ENCODE peak calls at places on chromosomes 4 and X, in eight cellular contexts. Y is Peyer's patch, X is PC-9, O is spleen, U is IMR-90, M is ascending aorta, Q is sigmoid colon, E is heart right ventricle. Z is an unnamed sample.

GRCh38 chr4:176448761-176449160 is 129.0 kb downstream of the SPCS3 start:
- DNase-seq in Y (no peak), X (no peak), O (no peak), U (no peak), M (no peak), Q (no peak), E (no peak), Z (no peak)

GRCh38 chr4:105895324-105895608 is at the start of gene NPNT:
- DNase-seq in Y (peak; percentile 52), X (no peak), O (peak; percentile 70), U (no peak), M (no peak), Q (no peak), E (no peak), Z (no peak)

GRCh38 chr4:15025693-15026092 is 23.4 kb downstream of the CPEB2 start:
- DNase-seq in Y (no peak), X (no peak), O (no peak), U (no peak), M (no peak), Q (no peak), E (no peak), Z (no peak)

GRCh38 chr4:147362868-147363440 is 117.9 kb upstream of the EDNRA start:
- DNase-seq in Y (peak; percentile 66), X (no peak), O (no peak), U (peak; percentile 77), M (no peak), Q (peak; percentile 75), E (peak; percentile 84), Z (no peak)

GRCh38 chrX:17375631-17376380 is 806 bp downstream of the NHS start:
- DNase-seq in Y (no peak), X (no peak), O (peak; percentile 71), U (peak; percentile 22), M (no peak), Q (peak; percentile 67), E (no peak), Z (peak; percentile 64)

GRCh38 chrX:72554448-72555140 is 18.0 kb downstream of the HDAC8 start:
- DNase-seq in Y (no peak), X (peak; percentile 81), O (no peak), U (no peak), M (no peak), Q (no peak), E (no peak), Z (no peak)

GRCh38 chrX:134236690-134237362 is at the start of gene CCDC160:
- DNase-seq in Y (peak; percentile 49), X (peak; percentile 52), O (peak; percentile 81), U (no peak), M (no peak), Q (peak; percentile 64), E (peak; percentile 28), Z (peak; percentile 73)

GRCh38 chr4:8195841-8196460 is 3.1 kb upstream of the SH3TC1 start:
- DNase-seq in Y (no peak), X (peak; percentile 63), O (no peak), U (no peak), M (no peak), Q (no peak), E (no peak), Z (no peak)

GRCh38 chr4:7223566-7223965 is 31.2 kb downstream of the SORCS2 start:
- DNase-seq in Y (no peak), X (peak; percentile 69), O (no peak), U (no peak), M (no peak), Q (no peak), E (no peak), Z (no peak)

GRCh38 chr4:3406021-3406420 is 35.7 kb upstream of the HGFAC start:
- DNase-seq in Y (peak; percentile 2), X (no peak), O (peak; percentile 73), U (no peak), M (no peak), Q (peak; percentile 29), E (no peak), Z (peak; percentile 48)

GRCh38 chr4:63937961-63938360 is 471.3 kb downstream of the TECRL start:
- DNase-seq in Y (no peak), X (no peak), O (no peak), U (no peak), M (no peak), Q (peak; percentile 37), E (no peak), Z (no peak)

GRCh38 chr4:33831667-33832066 is 2412.6 kb downstream of the ARAP2 start:
- DNase-seq in Y (no peak), X (no peak), O (no peak), U (peak; percentile 21), M (no peak), Q (no peak), E (no peak), Z (no peak)

GRCh38 chr4:46016306-46016705 is 107.5 kb downstream of the GABRG1 start:
- DNase-seq in Y (no peak), X (no peak), O (no peak), U (no peak), M (no peak), Q (no peak), E (no peak), Z (no peak)

GRCh38 chr4:143514432-143514831 is 930 bp downstream of the SMARCA5 start:
- DNase-seq in Y (peak; percentile 62), X (no peak), O (peak; percentile 86), U (peak; percentile 48), M (no peak), Q (peak; percentile 81), E (peak; percentile 57), Z (peak; percentile 68)

GRCh38 chr4:3365871-3366842 is 73.3 kb downstream of the RGS12 start:
- DNase-seq in Y (no peak), X (no peak), O (peak; percentile 71), U (no peak), M (no peak), Q (peak; percentile 57), E (no peak), Z (peak; percentile 54)

GRCh38 chr4:182730791-182731190 is 186.4 kb downstream of the DCTD start:
- DNase-seq in Y (no peak), X (no peak), O (no peak), U (no peak), M (no peak), Q (no peak), E (no peak), Z (no peak)

GRCh38 chr4:68891679-68892078 is 59.9 kb downstream of the UGT2A3 start:
- DNase-seq in Y (no peak), X (no peak), O (no peak), U (no peak), M (no peak), Q (no peak), E (no peak), Z (no peak)

GRCh38 chr4:56907489-56908205 is at the start of gene REST:
- DNase-seq in Y (peak; percentile 90), X (no peak), O (peak; percentile 96), U (peak; percentile 52), M (no peak), Q (peak; percentile 87), E (peak; percentile 73), Z (peak; percentile 89)

GRCh38 chrX:32995427-32995826 is 215.9 kb downstream of the DMD start:
- DNase-seq in Y (no peak), X (no peak), O (no peak), U (no peak), M (no peak), Q (no peak), E (no peak), Z (no peak)

GRCh38 chrX:46262299-46262698 is 282.9 kb downstream of the ZNF674 start:
- DNase-seq in Y (no peak), X (peak; percentile 52), O (no peak), U (no peak), M (no peak), Q (no peak), E (no peak), Z (no peak)

GRCh38 chr4:41318839-41319530 is 62.3 kb downstream of the UCHL1 start:
- DNase-seq in Y (no peak), X (peak; percentile 98), O (no peak), U (no peak), M (no peak), Q (no peak), E (peak; percentile 43), Z (no peak)

GRCh38 chr4:33111106-33111505 is 2390.9 kb downstream of the PCDH7 start:
- DNase-seq in Y (no peak), X (no peak), O (no peak), U (no peak), M (no peak), Q (no peak), E (no peak), Z (no peak)

GRCh38 chr4:69066945-69067344 is 29.3 kb upstream of the UGT2B7 start:
- DNase-seq in Y (no peak), X (no peak), O (no peak), U (peak; percentile 37), M (no peak), Q (no peak), E (no peak), Z (no peak)

GRCh38 chr4:54400802-54401201 is 171.7 kb downstream of the PDGFRA start:
- DNase-seq in Y (no peak), X (no peak), O (no peak), U (peak; percentile 80), M (no peak), Q (no peak), E (peak; percentile 16), Z (no peak)

GRCh38 chrX:30798810-30799209 is 90.2 kb downstream of the TAB3 start:
- DNase-seq in Y (no peak), X (no peak), O (no peak), U (no peak), M (no peak), Q (no peak), E (no peak), Z (no peak)

GRCh38 chr4:74435296-74435695 is 9.6 kb upstream of the AREG start:
- DNase-seq in Y (no peak), X (no peak), O (no peak), U (no peak), M (no peak), Q (no peak), E (no peak), Z (no peak)
- H3K27ac ChIP-seq in Y (no peak overlapping the region), X (no peak overlapping the region), O (no peak overlapping the region), U (no peak overlapping the region), M (no peak overlapping the region), Q (no peak overlapping the region), E (no peak overlapping the region), Z (no peak overlapping the region)

DNA sequence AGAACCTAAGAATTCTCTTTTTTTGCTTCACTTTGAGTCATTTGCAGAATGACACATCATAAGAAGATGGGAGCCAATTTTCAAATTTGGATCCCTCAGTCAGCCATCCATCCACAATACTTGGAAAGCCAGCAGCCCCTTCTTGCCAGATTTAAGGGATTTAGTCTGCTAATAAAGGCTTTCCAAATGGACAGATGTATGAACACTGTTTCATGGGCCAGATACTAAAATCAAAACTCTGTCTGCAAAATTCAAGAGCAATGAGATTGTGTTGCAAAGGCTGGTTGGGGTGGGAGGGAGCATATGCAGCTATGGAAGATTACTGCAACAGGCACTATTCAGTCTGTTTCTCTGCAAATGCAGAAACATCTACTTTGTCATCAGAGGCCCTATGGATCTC is 37.7 kb upstream of the KCNIP4 start:
- DNase-seq in Y (no peak), X (no peak), O (no peak), U (no peak), M (no peak), Q (no peak), E (no peak), Z (no peak)
- H3K4me1 ChIP-seq in Y (no peaks in the 10 kb centered on the region), X (no peaks in the 10 kb centered on the region), O (no peaks in the 10 kb centered on the region), U (no peaks in the 10 kb centered on the region), M (no peaks in the 10 kb centered on the region), Q (no peaks in the 10 kb centered on the region), E (no peaks in the 10 kb centered on the region), Z (no peaks in the 10 kb centered on the region)

GRCh38 chrX:42720209-42720608 is 57.8 kb downstream of the PPP1R2C start:
- DNase-seq in Y (no peak), X (no peak), O (no peak), U (no peak), M (no peak), Q (no peak), E (no peak), Z (no peak)
- TF ChIP-seq CTCF in Y (no peak), X (no peak), O (no peak), U (no peak), M (no peak), Q (no peak), E (no peak), Z (no peak)

GRCh38 chr4:113547487-113548042 is 214.0 kb downstream of the CAMK2D start:
- DNase-seq in Y (peak; percentile 97), X (peak; percentile 83), O (peak; percentile 94), U (peak; percentile 95), M (peak; percentile 79), Q (peak; percentile 89), E (peak; percentile 88), Z (peak; percentile 87)
- H3K27ac ChIP-seq in Y (peak overlapping the region; percentile 40), X (no peak overlapping the region), O (peak overlapping the region; percentile 62), U (no peak overlapping the region), M (peak overlapping the region; percentile 53), Q (peak overlapping the region; percentile 45), E (peak overlapping the region; percentile 64), Z (peak overlapping the region; percentile 49)